ENCODE peak calls at places on chromosomes 7 and 10, in nine cellular contexts. One of them, this sample, is unnamed.

GRCh38 chr10:117135480-117136140 is 2.5 kb downstream of the VAX1 start:
- DNase-seq in NCI-H1930: no peak
- DNase-seq in M059J: no peak
- DNase-seq in fibroblast of gingiva: no peak
- DNase-seq in HS-5: no peak
- DNase-seq in tibial artery: peak
- DNase-seq in ACHN: no peak
- DNase-seq in cardiac fibroblast: no peak
- DNase-seq in NCI-H1092: no peak
- DNase-seq in this sample: no peak

GRCh38 chr10:78215645-78216044 is 182.0 kb downstream of the RPS24 start:
- DNase-seq in HS-5: no peak
- DNase-seq in fibroblast of gingiva: peak
- DNase-seq in ACHN: no peak
- DNase-seq in tibial artery: peak
- DNase-seq in NCI-H1092: no peak
- DNase-seq in NCI-H1930: no peak
- DNase-seq in cardiac fibroblast: peak
- DNase-seq in M059J: peak
- DNase-seq in this sample: no peak

GRCh38 chr10:70191906-70192305 is 21.6 kb upstream of the SAR1A start:
- DNase-seq in cardiac fibroblast: peak
- DNase-seq in HS-5: peak
- DNase-seq in NCI-H1930: no peak
- DNase-seq in fibroblast of gingiva: peak
- DNase-seq in ACHN: peak
- DNase-seq in M059J: peak
- DNase-seq in NCI-H1092: no peak
- DNase-seq in tibial artery: no peak
- DNase-seq in this sample: peak

GRCh38 chr10:124025638-124026336 is 67.6 kb downstream of the CHST15 start:
- DNase-seq in M059J: peak
- DNase-seq in cardiac fibroblast: peak
- DNase-seq in HS-5: no peak
- DNase-seq in fibroblast of gingiva: peak
- DNase-seq in NCI-H1930: no peak
- DNase-seq in tibial artery: peak
- DNase-seq in ACHN: peak
- DNase-seq in NCI-H1092: no peak
- DNase-seq in this sample: peak

GRCh38 chr7:45893374-45893995 is 5.2 kb downstream of the IGFBP1 start:
- DNase-seq in NCI-H1092: no peak
- DNase-seq in NCI-H1930: no peak
- DNase-seq in fibroblast of gingiva: no peak
- DNase-seq in tibial artery: no peak
- DNase-seq in ACHN: no peak
- DNase-seq in HS-5: no peak
- DNase-seq in M059J: no peak
- DNase-seq in cardiac fibroblast: no peak
- DNase-seq in this sample: no peak

GRCh38 chr7:157690833-157691382 is 354.1 kb downstream of the DNAJB6 start:
- DNase-seq in fibroblast of gingiva: peak
- DNase-seq in ACHN: no peak
- DNase-seq in HS-5: no peak
- DNase-seq in M059J: peak
- DNase-seq in NCI-H1092: peak
- DNase-seq in cardiac fibroblast: peak
- DNase-seq in tibial artery: peak
- DNase-seq in NCI-H1930: peak
- DNase-seq in this sample: no peak

GRCh38 chr10:81564143-81564542 is 310.9 kb upstream of the NRG3 start:
- DNase-seq in fibroblast of gingiva: no peak
- DNase-seq in cardiac fibroblast: no peak
- DNase-seq in tibial artery: no peak
- DNase-seq in NCI-H1930: no peak
- DNase-seq in M059J: no peak
- DNase-seq in HS-5: no peak
- DNase-seq in ACHN: no peak
- DNase-seq in NCI-H1092: no peak
- DNase-seq in this sample: no peak

GRCh38 chr7:901388-902154 is 25.2 kb downstream of the GET4 start:
- DNase-seq in NCI-H1092: peak
- DNase-seq in HS-5: peak
- DNase-seq in M059J: peak
- DNase-seq in cardiac fibroblast: peak
- DNase-seq in ACHN: peak
- DNase-seq in fibroblast of gingiva: peak
- DNase-seq in tibial artery: no peak
- DNase-seq in NCI-H1930: peak
- DNase-seq in this sample: peak

GRCh38 chr10:114389429-114389828 is 14.9 kb downstream of the AFAP1L2 start:
- DNase-seq in tibial artery: no peak
- DNase-seq in fibroblast of gingiva: no peak
- DNase-seq in ACHN: peak
- DNase-seq in HS-5: peak
- DNase-seq in M059J: peak
- DNase-seq in NCI-H1930: no peak
- DNase-seq in NCI-H1092: no peak
- DNase-seq in cardiac fibroblast: peak
- DNase-seq in this sample: peak

GRCh38 chr10:60230892-60231291 is 158.8 kb downstream of the ANK3 start:
- DNase-seq in HS-5: no peak
- DNase-seq in NCI-H1930: no peak
- DNase-seq in fibroblast of gingiva: no peak
- DNase-seq in ACHN: no peak
- DNase-seq in M059J: peak
- DNase-seq in tibial artery: no peak
- DNase-seq in NCI-H1092: no peak
- DNase-seq in cardiac fibroblast: peak
- DNase-seq in this sample: peak

GRCh38 chr7:23003505-23004246 is 10.3 kb downstream of the HYCC1 start:
- DNase-seq in ACHN: no peak
- DNase-seq in NCI-H1930: no peak
- DNase-seq in cardiac fibroblast: peak
- DNase-seq in M059J: no peak
- DNase-seq in HS-5: no peak
- DNase-seq in fibroblast of gingiva: no peak
- DNase-seq in tibial artery: no peak
- DNase-seq in NCI-H1092: no peak
- DNase-seq in this sample: no peak

GRCh38 chr10:93208717-93209464 is 135.2 kb downstream of the CYP26A1 start:
- DNase-seq in ACHN: peak
- DNase-seq in NCI-H1092: no peak
- DNase-seq in cardiac fibroblast: peak
- DNase-seq in HS-5: no peak
- DNase-seq in tibial artery: no peak
- DNase-seq in NCI-H1930: no peak
- DNase-seq in M059J: peak
- DNase-seq in fibroblast of gingiva: no peak
- DNase-seq in this sample: peak

GRCh38 chr7:28835800-28836199 is 122.3 kb downstream of the TRIL start:
- DNase-seq in tibial artery: no peak
- DNase-seq in NCI-H1092: no peak
- DNase-seq in NCI-H1930: no peak
- DNase-seq in HS-5: peak
- DNase-seq in fibroblast of gingiva: no peak
- DNase-seq in cardiac fibroblast: peak
- DNase-seq in M059J: peak
- DNase-seq in ACHN: no peak
- DNase-seq in this sample: peak

GRCh38 chr10:87659571-87660483 is at the start of gene PAPSS2:
- DNase-seq in tibial artery: peak
- DNase-seq in cardiac fibroblast: peak
- DNase-seq in ACHN: peak
- DNase-seq in fibroblast of gingiva: peak
- DNase-seq in M059J: peak
- DNase-seq in NCI-H1092: no peak
- DNase-seq in NCI-H1930: no peak
- DNase-seq in HS-5: no peak
- DNase-seq in this sample: peak

GRCh38 chr7:30971840-30972563 is 8.2 kb downstream of the GHRHR start:
- DNase-seq in NCI-H1930: no peak
- DNase-seq in ACHN: no peak
- DNase-seq in HS-5: no peak
- DNase-seq in tibial artery: no peak
- DNase-seq in M059J: no peak
- DNase-seq in NCI-H1092: no peak
- DNase-seq in cardiac fibroblast: no peak
- DNase-seq in fibroblast of gingiva: no peak
- DNase-seq in this sample: no peak

GRCh38 chr10:92342801-92343200 is 51.8 kb downstream of the MARCHF5 start:
- DNase-seq in ACHN: no peak
- DNase-seq in cardiac fibroblast: peak
- DNase-seq in tibial artery: no peak
- DNase-seq in fibroblast of gingiva: no peak
- DNase-seq in NCI-H1930: no peak
- DNase-seq in NCI-H1092: no peak
- DNase-seq in HS-5: peak
- DNase-seq in M059J: peak
- DNase-seq in this sample: no peak

GRCh38 chr7:105759670-105760548 is 116.5 kb downstream of the ATXN7L1 start:
- DNase-seq in HS-5: no peak
- DNase-seq in cardiac fibroblast: peak
- DNase-seq in fibroblast of gingiva: peak
- DNase-seq in NCI-H1930: peak
- DNase-seq in NCI-H1092: peak
- DNase-seq in ACHN: peak
- DNase-seq in tibial artery: no peak
- DNase-seq in M059J: peak
- DNase-seq in this sample: peak

GRCh38 chr7:141158562-141158961 is 84.7 kb downstream of the TMEM178B start:
- DNase-seq in fibroblast of gingiva: peak
- DNase-seq in NCI-H1092: no peak
- DNase-seq in HS-5: peak
- DNase-seq in ACHN: peak
- DNase-seq in cardiac fibroblast: peak
- DNase-seq in M059J: peak
- DNase-seq in NCI-H1930: no peak
- DNase-seq in tibial artery: no peak
- DNase-seq in this sample: peak

GRCh38 chr10:31404640-31405039 is 85.6 kb downstream of the ZEB1 start:
- DNase-seq in NCI-H1930: no peak
- DNase-seq in M059J: peak
- DNase-seq in NCI-H1092: no peak
- DNase-seq in fibroblast of gingiva: no peak
- DNase-seq in cardiac fibroblast: peak
- DNase-seq in tibial artery: no peak
- DNase-seq in HS-5: no peak
- DNase-seq in ACHN: peak
- DNase-seq in this sample: peak

GRCh38 chr7:17802056-17802455 is 138.2 kb downstream of the SNX13 start:
- DNase-seq in HS-5: no peak
- DNase-seq in tibial artery: no peak
- DNase-seq in cardiac fibroblast: peak
- DNase-seq in NCI-H1092: no peak
- DNase-seq in M059J: no peak
- DNase-seq in fibroblast of gingiva: peak
- DNase-seq in NCI-H1930: no peak
- DNase-seq in ACHN: no peak
- DNase-seq in this sample: peak

GRCh38 chr10:69211104-69211503 is 9.0 kb upstream of the HKDC1 start:
- DNase-seq in NCI-H1092: no peak
- DNase-seq in NCI-H1930: no peak
- DNase-seq in ACHN: no peak
- DNase-seq in tibial artery: no peak
- DNase-seq in HS-5: no peak
- DNase-seq in fibroblast of gingiva: no peak
- DNase-seq in cardiac fibroblast: no peak
- DNase-seq in M059J: no peak
- DNase-seq in this sample: no peak

GRCh38 chr7:74178632-74179031 is 4.5 kb downstream of the EIF4H start:
- DNase-seq in tibial artery: no peak
- DNase-seq in fibroblast of gingiva: peak
- DNase-seq in M059J: no peak
- DNase-seq in ACHN: no peak
- DNase-seq in NCI-H1930: no peak
- DNase-seq in cardiac fibroblast: peak
- DNase-seq in HS-5: no peak
- DNase-seq in NCI-H1092: no peak
- DNase-seq in this sample: no peak

GRCh38 chr10:42941245-42941644 is 135.6 kb upstream of the RET start:
- DNase-seq in NCI-H1092: no peak
- DNase-seq in cardiac fibroblast: no peak
- DNase-seq in tibial artery: peak
- DNase-seq in ACHN: no peak
- DNase-seq in HS-5: no peak
- DNase-seq in fibroblast of gingiva: no peak
- DNase-seq in M059J: no peak
- DNase-seq in NCI-H1930: no peak
- DNase-seq in this sample: no peak

This sample was measured in HT1080.